ENCODE peak calls at places on chromosome 1, in nine cellular contexts. B, S, X, R, T, Z, N, M and H are unnamed samples.

GRCh38 chr1:14835725-14836124 is 237.2 kb downstream of the KAZN start:
- DNase-seq in X (no peak), M (no peak), N (no peak), Z (no peak), S (no peak), B (no peak), T (no peak), R (no peak), H (no peak)

GRCh38 chr1:46284597-46285564 is 18.5 kb downstream of the LRRC41 start:
- DNase-seq in S (no peak), T (no peak), B (no peak), X (no peak), R (no peak), M (no peak), Z (no peak), N (no peak), H (no peak)

GRCh38 chr1:202498542-202498941 is 150.0 kb downstream of the PPP1R12B start:
- DNase-seq in Z (no peak), B (no peak), R (no peak), X (no peak), N (no peak), S (no peak), T (no peak), M (no peak), H (no peak)

GRCh38 chr1:18352640-18353245 is 128.0 kb upstream of the KLHDC7A start:
- DNase-seq in S (no peak), X (no peak), R (no peak), M (no peak), B (no peak), Z (no peak), N (no peak), T (no peak), H (no peak)

GRCh38 chr1:164611754-164612642 is 53.0 kb downstream of the PBX1 start:
- DNase-seq in Z (peak; percentile 55), M (peak; percentile 80), T (no peak), B (peak; percentile 90), N (peak; percentile 85), R (no peak), X (peak; percentile 29), S (no peak), H (no peak)

GRCh38 chr1:91883470-91883869 is 2.5 kb downstream of the TGFBR3 start:
- DNase-seq in R (no peak), N (no peak), Z (no peak), S (no peak), T (no peak), M (no peak), B (peak; percentile 23), X (peak; percentile 50), H (no peak)

GRCh38 chr1:39089811-39090519 is 63.8 kb downstream of the NDUFS5 start:
- DNase-seq in S (no peak), T (no peak), N (no peak), R (no peak), X (no peak), B (no peak), Z (no peak), M (no peak), H (no peak)

GRCh38 chr1:201468844-201469644 is at the start of gene PHLDA3:
- DNase-seq in Z (peak; percentile 92), R (peak; percentile 89), T (peak; percentile 94), X (peak; percentile 77), B (peak; percentile 66), S (no peak), N (peak; percentile 84), M (peak; percentile 73), H (no peak)

GRCh38 chr1:101410048-101410878 is 173.4 kb downstream of the S1PR1 start:
- DNase-seq in Z (no peak), X (no peak), N (no peak), M (no peak), S (no peak), T (no peak), B (no peak), R (no peak), H (no peak)

GRCh38 chr1:74246266-74246665 is 11.1 kb downstream of the TNNI3K start:
- DNase-seq in S (no peak), X (no peak), N (no peak), M (no peak), R (no peak), Z (no peak), B (no peak), T (no peak), H (no peak)

GRCh38 chr1:171884475-171884874 is 43.2 kb downstream of the DNM3 start:
- DNase-seq in Z (no peak), X (no peak), M (no peak), R (no peak), B (no peak), S (no peak), T (no peak), N (no peak), H (no peak)

GRCh38 chr1:151267760-151268159 is 13.2 kb downstream of the PSMD4 start:
- DNase-seq in X (no peak), N (no peak), R (no peak), T (no peak), S (no peak), Z (no peak), M (no peak), B (no peak), H (no peak)

GRCh38 chr1:12601690-12602632 is 16.0 kb downstream of the DHRS3 start:
- DNase-seq in T (no peak), X (no peak), M (no peak), N (no peak), Z (peak; percentile 46), B (peak; percentile 34), R (no peak), S (no peak), H (no peak)

GRCh38 chr1:244065063-244065788 is 14.1 kb downstream of the ZBTB18 start:
- DNase-seq in X (no peak), N (no peak), M (no peak), B (peak; percentile 37), Z (no peak), S (no peak), R (no peak), T (no peak), H (no peak)

GRCh38 chr1:6824665-6825368 is 39.6 kb downstream of the CAMTA1 start:
- DNase-seq in R (no peak), M (no peak), X (no peak), S (no peak), T (no peak), B (no peak), Z (no peak), N (no peak), H (no peak)

GRCh38 chr1:60279798-60280197 is 206.2 kb upstream of the C1orf87 start:
- DNase-seq in B (no peak), N (no peak), S (no peak), X (no peak), R (no peak), T (no peak), M (no peak), Z (no peak), H (no peak)

GRCh38 chr1:107883562-107883961 is 81.4 kb downstream of the VAV3 start:
- DNase-seq in M (no peak), Z (no peak), S (no peak), X (no peak), N (no peak), B (no peak), R (no peak), T (no peak), H (no peak)

GRCh38 chr1:50419192-50419906 is 3.9 kb downstream of the DMRTA2 start:
- DNase-seq in T (no peak), R (no peak), X (no peak), N (no peak), M (no peak), B (no peak), Z (peak; percentile 68), S (no peak), H (no peak)

GRCh38 chr1:66494488-66494887 is 39.5 kb upstream of the SGIP1 start:
- DNase-seq in Z (no peak), R (no peak), T (no peak), M (no peak), S (no peak), B (no peak), N (no peak), X (no peak), H (no peak)

GRCh38 chr1:191438979-191439378 is 719.3 kb upstream of the RGS18 start:
- DNase-seq in T (no peak), M (no peak), R (no peak), Z (no peak), X (no peak), B (no peak), N (no peak), S (no peak), H (no peak)

GRCh38 chr1:114235956-114236355 is 82.3 kb upstream of the SYT6 start:
- DNase-seq in N (no peak), R (no peak), B (no peak), S (no peak), Z (no peak), X (no peak), T (no peak), M (no peak), H (no peak)

GRCh38 chr1:211828584-211829342 is 1.8 kb downstream of the LPGAT1 start:
- DNase-seq in Z (no peak), X (no peak), B (peak; percentile 5), S (no peak), R (no peak), N (no peak), T (no peak), M (no peak), H (no peak)
- TF ChIP-seq CTCF in Z (no peak), X (no peak), B (no peak), S (no peak), R (no peak), N (no peak), T (no peak), M (no peak), H (no peak)

GRCh38 chr1:33332357-33332789 is 11.5 kb upstream of the A3GALT2 start:
- DNase-seq in N (no peak), B (no peak), Z (no peak), R (no peak), T (peak; percentile 56), S (no peak), M (no peak), X (no peak), H (no peak)
- H3K27ac ChIP-seq in N (peak overlapping the region; percentile 7), B (no peak overlapping the region), Z (no peak overlapping the region), R (peak overlapping the region; percentile 99), T (peak overlapping the region; percentile 98), S (no peak overlapping the region), M (peak overlapping the region; percentile 60), X (no peak overlapping the region), H (no peak overlapping the region)

GRCh38 chr1:152442291-152442690 is 28.2 kb upstream of the CRNN start:
- DNase-seq in S (no peak), R (peak; percentile 25), N (no peak), X (no peak), Z (no peak), T (no peak), B (no peak), M (no peak), H (no peak)
- H3K9me3 ChIP-seq in S (no peaks in the 10 kb centered on the region), R (no peaks in the 10 kb centered on the region), N (no peaks in the 10 kb centered on the region), X (no peaks in the 10 kb centered on the region), Z (peaks cover 76% of the 10 kb centered on the region), T (no peaks in the 10 kb centered on the region), B (no peaks in the 10 kb centered on the region), M (no peaks in the 10 kb centered on the region), H (no peaks in the 10 kb centered on the region)

DNA sequence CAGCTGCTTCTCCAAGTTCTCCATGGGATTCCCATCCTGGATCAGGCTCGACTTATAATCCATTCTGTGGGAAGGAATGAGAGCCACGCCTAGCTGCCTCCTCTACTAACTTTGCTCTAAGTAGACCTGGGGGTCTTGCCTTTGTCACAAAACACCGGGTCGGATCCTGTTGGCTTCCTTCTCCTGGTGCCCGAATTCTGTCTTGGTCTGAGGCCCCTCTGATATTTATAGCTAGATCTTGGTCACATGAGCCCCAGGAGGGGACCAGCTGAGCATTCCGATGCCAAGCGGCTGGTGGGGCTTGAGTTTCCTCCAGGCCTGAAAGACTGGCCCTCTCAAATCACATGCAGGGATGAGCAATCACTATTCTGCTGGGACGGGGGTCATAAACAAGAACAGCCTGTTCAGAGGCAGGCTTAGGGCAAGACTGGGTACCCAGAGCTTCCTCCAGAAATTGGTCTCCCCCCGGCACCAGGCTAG is at the start of gene TRIM63:
- DNase-seq in R (peak; percentile 71), X (no peak), B (no peak), M (no peak), Z (no peak), N (no peak), S (no peak), T (peak; percentile 82), H (no peak)
- TF ChIP-seq CTCF in R (no peak), X (no peak), B (no peak), M (no peak), Z (no peak), N (no peak), S (no peak), T (no peak), H (no peak)